ENCODE peak calls at places on chromosomes 7 and 10, in eight cellular contexts. V is sigmoid colon, Y is right cardiac atrium, P is WERI-Rb-1, W is GM23338, N is ovary, Z is HL-60, R is HCT116. J is an unnamed sample.

GRCh38 chr10:16195894-16196293 is 240.9 kb upstream of the PTER start:
- DNase-seq in V (no peak), Y (no peak), P (no peak), W (peak), N (no peak), Z (no peak), R (no peak), J (no peak)

GRCh38 chr7:158802535-158803199 is 26.6 kb downstream of the ESYT2 start:
- DNase-seq in V (no peak), Y (no peak), P (no peak), W (no peak), N (no peak), Z (no peak), R (no peak), J (no peak)

GRCh38 chr10:96257944-96258343 is 13.4 kb downstream of the BLNK start:
- DNase-seq in V (no peak), Y (peak), P (no peak), W (no peak), N (no peak), Z (no peak), R (no peak), J (no peak)

GRCh38 chr7:95180-95862 is 97.0 kb upstream of the FAM20C start:
- DNase-seq in V (no peak), Y (no peak), P (no peak), W (no peak), N (no peak), Z (no peak), R (no peak), J (no peak)

GRCh38 chr7:148672041-148672440 is 26.7 kb upstream of the CUL1 start:
- DNase-seq in V (no peak), Y (no peak), P (no peak), W (no peak), N (no peak), Z (no peak), R (no peak), J (no peak)

GRCh38 chr7:32611201-32611691 is 116.0 kb downstream of the AVL9 start:
- DNase-seq in V (no peak), Y (no peak), P (no peak), W (peak), N (no peak), Z (no peak), R (no peak), J (no peak)

GRCh38 chr10:67520924-67521520 is 175.0 kb downstream of the CTNNA3 start:
- DNase-seq in V (no peak), Y (no peak), P (peak), W (peak), N (peak), Z (no peak), R (peak), J (peak)

GRCh38 chr10:24287559-24288195 is 78.7 kb downstream of the KIAA1217 start:
- DNase-seq in V (no peak), Y (no peak), P (no peak), W (no peak), N (no peak), Z (no peak), R (no peak), J (no peak)

GRCh38 chr10:110651044-110651958 is 7.2 kb downstream of the RBM20 start:
- DNase-seq in V (peak), Y (no peak), P (peak), W (no peak), N (no peak), Z (no peak), R (no peak), J (no peak)

GRCh38 chr7:99193527-99194214 is 14.2 kb downstream of the KPNA7 start:
- DNase-seq in V (no peak), Y (no peak), P (no peak), W (no peak), N (no peak), Z (no peak), R (no peak), J (no peak)

GRCh38 chr10:31650010-31650409 is 278.6 kb downstream of the ARHGAP12 start:
- DNase-seq in V (peak), Y (peak), P (no peak), W (no peak), N (peak), Z (no peak), R (no peak), J (no peak)

GRCh38 chr7:30001953-30002352 is 12.4 kb upstream of the SCRN1 start:
- DNase-seq in V (no peak), Y (no peak), P (no peak), W (no peak), N (no peak), Z (no peak), R (no peak), J (no peak)

GRCh38 chr10:18527692-18528091 is 123.7 kb downstream of the NSUN6 start:
- DNase-seq in V (no peak), Y (no peak), P (no peak), W (no peak), N (no peak), Z (no peak), R (no peak), J (no peak)

GRCh38 chr10:35626971-35627507 is 15.1 kb downstream of the FZD8 start:
- DNase-seq in V (no peak), Y (no peak), P (no peak), W (no peak), N (no peak), Z (no peak), R (no peak), J (no peak)

GRCh38 chr10:128868481-128868880 is 598.6 kb upstream of the MGMT start:
- DNase-seq in V (no peak), Y (no peak), P (no peak), W (no peak), N (no peak), Z (no peak), R (no peak), J (no peak)

GRCh38 chr7:71772783-71773182 is 639.4 kb downstream of the CALN1 start:
- DNase-seq in V (no peak), Y (no peak), P (no peak), W (no peak), N (no peak), Z (no peak), R (no peak), J (no peak)

GRCh38 chr7:38630720-38631673 is at the start of gene AMPH:
- DNase-seq in V (peak), Y (peak), P (peak), W (peak), N (no peak), Z (no peak), R (no peak), J (no peak)

GRCh38 chr10:48465860-48466521 is 138.9 kb downstream of the ARHGAP22 start:
- DNase-seq in V (no peak), Y (no peak), P (peak), W (peak), N (no peak), Z (no peak), R (no peak), J (no peak)

GRCh38 chr10:48464871-48465736 is 139.8 kb downstream of the ARHGAP22 start:
- DNase-seq in V (no peak), Y (peak), P (peak), W (peak), N (no peak), Z (no peak), R (no peak), J (no peak)

GRCh38 chr10:48468130-48468790 is 136.6 kb downstream of the ARHGAP22 start:
- DNase-seq in V (no peak), Y (no peak), P (peak), W (no peak), N (no peak), Z (no peak), R (no peak), J (no peak)

GRCh38 chr10:48467669-48468068 is 137.2 kb downstream of the ARHGAP22 start:
- DNase-seq in V (no peak), Y (no peak), P (peak), W (no peak), N (no peak), Z (no peak), R (no peak), J (no peak)

DNA sequence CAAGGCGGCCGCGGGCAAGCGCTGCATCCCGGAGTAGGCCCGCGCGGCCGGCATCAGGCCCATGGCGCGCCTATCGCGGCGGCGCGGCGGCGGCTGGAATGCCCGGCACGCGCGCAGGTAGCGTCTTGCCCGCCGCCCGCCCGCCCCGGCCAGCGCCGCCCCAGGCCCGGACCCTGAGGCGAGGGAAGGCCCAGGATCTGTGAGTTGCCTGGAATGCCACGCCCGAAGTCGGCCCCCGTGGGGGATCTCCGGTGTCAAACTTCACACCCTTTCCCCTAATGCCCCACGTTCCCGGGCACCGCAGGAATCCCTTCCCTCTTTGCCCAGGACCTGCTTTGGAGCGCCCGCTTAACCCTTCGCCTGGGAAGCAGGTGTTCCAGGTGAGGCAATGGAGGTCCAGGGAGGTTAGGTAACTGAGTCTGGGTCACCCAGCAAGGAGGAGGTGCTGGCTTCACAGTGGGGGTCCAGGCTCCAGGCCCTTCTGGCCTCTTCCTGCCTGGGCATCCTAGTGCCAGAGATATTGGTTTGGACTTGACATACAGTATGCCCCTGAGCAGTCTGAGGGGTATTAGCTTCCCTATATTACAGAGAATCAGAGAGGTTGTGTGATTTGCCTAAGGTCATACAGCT is 138.1 kb downstream of the ARHGAP22 start:
- DNase-seq in V (no peak), Y (no peak), P (peak), W (peak), N (no peak), Z (no peak), R (no peak), J (no peak)
- H3K4me3 ChIP-seq in V (peak), Y (peak), P (no peak), W (peak), N (no peak), Z (no peak), R (no peak), J (no peak)

GRCh38 chr7:112442210-112442609 is 8.1 kb upstream of the IFRD1 start:
- DNase-seq in V (no peak), Y (no peak), P (no peak), W (no peak), N (no peak), Z (no peak), R (no peak), J (no peak)
- H3K4me3 ChIP-seq in V (no peak), Y (no peak), P (no peak), W (no peak), N (no peak), Z (no peak), R (no peak), J (no peak)

DNA sequence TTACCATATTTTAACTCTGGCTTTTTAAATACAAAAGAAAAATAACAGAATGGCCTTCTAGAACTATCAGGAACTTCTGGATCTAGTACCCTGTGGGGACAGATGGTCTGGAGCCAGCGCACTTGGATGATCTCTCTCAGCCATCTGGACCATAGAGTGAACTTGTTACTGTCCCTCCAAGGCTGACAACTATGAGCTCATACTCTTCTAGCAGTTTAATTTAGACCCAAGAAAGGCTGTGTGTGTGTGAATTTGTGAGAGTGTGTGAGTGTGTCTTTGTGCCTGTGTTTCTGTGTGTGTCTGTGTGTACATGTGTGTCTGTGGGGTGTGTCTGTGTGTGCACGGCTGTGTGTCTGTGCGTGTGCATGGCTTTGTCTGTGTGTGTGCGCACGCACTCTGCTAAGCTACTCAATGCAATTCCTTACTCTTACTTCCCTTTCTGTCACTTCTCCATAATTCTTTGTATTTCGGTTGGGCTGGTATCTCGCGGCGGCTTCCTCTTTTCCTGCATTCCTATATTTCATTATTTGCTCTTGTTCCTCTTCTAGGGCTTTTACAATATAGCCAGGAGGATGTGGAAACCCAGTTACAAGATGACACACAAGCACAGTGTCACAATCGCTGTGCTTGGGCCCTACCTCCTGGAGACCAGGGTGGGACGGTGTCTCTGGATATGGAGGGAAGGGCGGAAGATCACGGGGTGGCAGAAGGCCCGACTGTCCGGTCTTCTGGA is 51.9 kb downstream of the IKZF1 start:
- DNase-seq in V (peak), Y (peak), P (no peak), W (no peak), N (no peak), Z (peak), R (no peak), J (no peak)
- H3K4me3 ChIP-seq in V (no peak), Y (no peak), P (no peak), W (no peak), N (no peak), Z (no peak), R (no peak), J (no peak)

GRCh38 chr7:2807846-2808772 is 36.0 kb downstream of the GNA12 start:
- DNase-seq in V (peak), Y (no peak), P (no peak), W (peak), N (peak), Z (no peak), R (no peak), J (no peak)
- H3K4me3 ChIP-seq in V (no peak), Y (no peak), P (no peak), W (no peak), N (peak), Z (no peak), R (no peak), J (peak)

DNA sequence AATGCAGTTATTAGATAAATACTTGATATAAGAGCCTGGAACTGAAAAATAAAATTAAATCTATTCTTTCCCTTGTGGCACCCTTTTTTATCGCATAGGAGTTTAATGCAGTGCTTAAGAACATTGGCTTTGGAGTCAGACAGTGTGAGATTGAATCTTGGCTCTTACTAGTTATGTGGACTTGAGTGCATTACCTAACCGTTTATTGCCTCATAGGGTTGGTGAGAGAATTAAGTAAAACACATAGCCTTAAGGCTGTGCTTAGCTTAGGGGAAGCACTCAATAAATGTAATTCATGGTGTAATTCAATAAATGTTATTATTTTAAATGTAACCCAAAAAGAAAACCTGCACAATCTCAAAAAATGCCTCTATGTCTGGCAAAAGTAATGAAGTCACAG is 2.6 kb downstream of the STK17A start:
- DNase-seq in V (no peak), Y (no peak), P (no peak), W (no peak), N (no peak), Z (peak), R (no peak), J (no peak)
- H3K4me3 ChIP-seq in V (no peak), Y (no peak), P (no peak), W (no peak), N (no peak), Z (no peak), R (no peak), J (peak)

GRCh38 chr10:6140141-6140841 is 51.5 kb downstream of the RBM17 start:
- DNase-seq in V (no peak), Y (no peak), P (no peak), W (peak), N (no peak), Z (no peak), R (no peak), J (no peak)

GRCh38 chr10:6140965-6141295 is 52.1 kb downstream of the RBM17 start:
- DNase-seq in V (no peak), Y (no peak), P (no peak), W (no peak), N (no peak), Z (no peak), R (no peak), J (no peak)

GRCh38 chr10:6143128-6143527 is 54.3 kb downstream of the RBM17 start:
- DNase-seq in V (no peak), Y (no peak), P (no peak), W (no peak), N (no peak), Z (no peak), R (no peak), J (no peak)

GRCh38 chr10:6142644-6143043 is 53.8 kb downstream of the RBM17 start:
- DNase-seq in V (no peak), Y (no peak), P (no peak), W (no peak), N (no peak), Z (no peak), R (no peak), J (no peak)

DNA sequence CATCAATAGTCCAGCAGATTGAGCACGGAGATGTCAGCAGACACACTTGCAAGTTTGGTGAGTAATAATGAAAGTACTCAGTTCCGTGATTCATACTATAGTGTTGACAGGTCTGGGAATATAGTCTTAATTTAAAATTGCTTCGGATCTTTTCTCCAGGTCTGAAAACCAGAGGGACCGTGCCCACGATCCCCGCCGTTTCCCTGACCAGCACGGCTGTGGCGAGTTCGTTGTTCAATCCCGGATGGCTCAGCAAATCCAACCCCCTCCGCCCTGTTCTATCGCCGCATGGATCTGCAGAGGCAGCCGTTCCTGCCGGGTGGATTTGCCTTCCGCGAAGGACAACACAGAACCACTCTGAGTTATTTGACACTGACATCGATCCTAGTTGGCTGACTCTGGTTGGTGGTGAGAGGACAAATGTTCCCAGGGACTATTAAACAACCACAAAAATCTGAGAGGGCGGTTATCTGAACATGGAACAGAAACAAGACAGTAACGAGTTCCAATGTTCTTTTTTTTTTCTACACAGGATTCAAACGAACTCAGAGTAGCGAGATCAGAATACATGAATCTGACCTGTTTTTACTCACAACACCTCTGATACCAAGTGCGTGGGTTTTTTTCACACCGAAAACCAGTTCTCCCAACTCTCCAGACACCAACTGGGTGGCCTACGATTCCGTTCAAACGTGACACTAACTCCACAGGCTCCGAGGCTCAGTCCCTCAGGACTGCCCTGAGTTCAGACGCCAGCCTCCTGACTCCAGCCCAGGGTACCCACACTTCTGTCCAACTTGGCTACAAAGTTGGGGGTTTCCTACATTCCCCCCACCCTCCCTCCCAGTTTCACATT is 52.7 kb downstream of the RBM17 start:
- DNase-seq in V (no peak), Y (no peak), P (no peak), W (no peak), N (no peak), Z (no peak), R (no peak), J (no peak)
- H3K4me3 ChIP-seq in V (no peak), Y (peak), P (no peak), W (no peak), N (no peak), Z (no peak), R (no peak), J (peak)

J was measured in Panc1.